ENCODE peak calls at places on chromosomes 3 and 15, in nine cellular contexts. N, V, F, Z, A, Y, T, E and R are unnamed samples.

GRCh38 chr3:128278761-128279593 is 125.7 kb downstream of the EEFSEC start:
- DNase-seq in A (peak), F (no peak), V (peak), E (no peak), N (peak), T (no peak), Z (peak), Y (peak), R (peak)

GRCh38 chr15:91234759-91235158 is 134.7 kb downstream of the SV2B start:
- DNase-seq in V (no peak), E (no peak), Y (no peak), A (no peak), T (no peak), Z (no peak), N (no peak), F (no peak), R (no peak)

GRCh38 chr3:11096266-11097135 is 57.8 kb upstream of the HRH1 start:
- DNase-seq in F (peak), A (peak), T (peak), Z (peak), E (peak), Y (peak), V (peak), N (peak), R (peak)

GRCh38 chr3:71264840-71265239 is 318.7 kb downstream of the FOXP1 start:
- DNase-seq in E (no peak), F (peak), A (no peak), T (no peak), N (no peak), V (no peak), Z (no peak), Y (no peak), R (no peak)

GRCh38 chr3:143674100-143674968 is 173.9 kb downstream of the SLC9A9 start:
- DNase-seq in N (peak), A (peak), F (peak), Y (peak), E (peak), T (peak), V (peak), Z (peak), R (peak)

GRCh38 chr3:65927576-65927975 is 111.1 kb downstream of the MAGI1 start:
- DNase-seq in E (no peak), Z (no peak), N (no peak), Y (no peak), T (no peak), V (no peak), A (no peak), F (peak), R (no peak)

GRCh38 chr15:52481915-52482314 is 46.8 kb downstream of the MYO5A start:
- DNase-seq in A (no peak), Y (no peak), Z (peak), E (no peak), F (peak), N (no peak), T (peak), V (no peak), R (peak)

GRCh38 chr3:182908471-182908870 is 71.9 kb downstream of the DCUN1D1 start:
- DNase-seq in F (peak), Z (peak), T (no peak), A (no peak), V (no peak), N (no peak), Y (no peak), E (no peak), R (no peak)

GRCh38 chr3:151276038-151277027 is 2.0 kb downstream of the P2RY14 start:
- DNase-seq in F (no peak), A (no peak), Z (no peak), E (no peak), T (no peak), Y (no peak), N (no peak), V (no peak), R (no peak)

GRCh38 chr15:31392761-31393401 is 66.2 kb downstream of the KLF13 start:
- DNase-seq in E (no peak), Z (no peak), A (peak), N (peak), Y (peak), T (no peak), V (peak), F (no peak), R (no peak)

GRCh38 chr15:43241100-43241499 is 20.3 kb upstream of the EPB42 start:
- DNase-seq in A (peak), E (peak), Z (peak), T (no peak), V (no peak), Y (no peak), N (peak), F (no peak), R (no peak)

GRCh38 chr3:132964267-132964666 is 73.9 kb upstream of the TMEM108 start:
- DNase-seq in E (no peak), V (no peak), F (no peak), Y (no peak), Z (no peak), T (no peak), A (no peak), N (no peak), R (no peak)

GRCh38 chr3:134357261-134357913 is 16.9 kb downstream of the AMOTL2 start:
- DNase-seq in T (no peak), Y (no peak), Z (no peak), A (no peak), F (no peak), E (no peak), V (no peak), N (no peak), R (no peak)

GRCh38 chr15:48866141-48866563 is 11.8 kb upstream of the EID1 start:
- DNase-seq in A (no peak), E (no peak), V (no peak), N (no peak), Y (no peak), Z (peak), T (no peak), F (no peak), R (peak)

GRCh38 chr3:129289201-129289921 is 10.7 kb downstream of the HMCES start:
- DNase-seq in A (no peak), N (no peak), E (no peak), F (peak), V (no peak), Z (peak), T (no peak), Y (no peak), R (no peak)

GRCh38 chr3:40875581-40875980 is 323.7 kb upstream of the CTNNB1 start:
- DNase-seq in F (no peak), T (no peak), Y (no peak), E (no peak), V (no peak), N (no peak), A (no peak), Z (no peak), R (no peak)

GRCh38 chr15:92021765-92022164 is 168.3 kb downstream of the SLCO3A1 start:
- DNase-seq in E (no peak), T (no peak), N (no peak), Z (no peak), Y (no peak), V (no peak), F (no peak), A (no peak), R (no peak)

GRCh38 chr3:72324253-72324811 is 523.9 kb downstream of the SHQ1 start:
- DNase-seq in T (no peak), V (no peak), Z (no peak), E (no peak), F (no peak), A (no peak), Y (no peak), N (no peak), R (no peak)

GRCh38 chr3:117165611-117166051 is 456.1 kb downstream of the TUSC7 start:
- DNase-seq in Z (no peak), T (no peak), E (no peak), Y (no peak), N (no peak), A (no peak), F (peak), V (no peak), R (no peak)

GRCh38 chr15:63583027-63583426 is 14.2 kb upstream of the FBXL22 start:
- DNase-seq in F (peak), N (no peak), Y (no peak), V (no peak), A (no peak), Z (peak), E (no peak), T (no peak), R (no peak)

GRCh38 chr15:59736181-59736580 is 47.1 kb upstream of the BNIP2 start:
- DNase-seq in T (no peak), E (no peak), N (no peak), F (peak), V (no peak), Y (no peak), A (no peak), Z (no peak), R (no peak)

GRCh38 chr15:74826372-74826819 is at the start of gene CPLX3:
- DNase-seq in T (no peak), F (peak), Z (no peak), A (no peak), Y (peak), V (peak), E (no peak), N (no peak), R (peak)

GRCh38 chr15:72475674-72476073 is 1.5 kb downstream of the ARIH1 start:
- DNase-seq in V (no peak), A (no peak), T (no peak), Z (no peak), N (no peak), E (no peak), Y (no peak), F (no peak), R (no peak)

GRCh38 chr3:140015741-140016140 is 80.8 kb downstream of the CLSTN2 start:
- DNase-seq in N (no peak), F (no peak), V (peak), Y (no peak), A (no peak), E (no peak), Z (no peak), T (no peak), R (no peak)

GRCh38 chr15:51390932-51391432 is 49.5 kb downstream of the GLDN start:
- DNase-seq in Y (no peak), F (no peak), A (no peak), N (peak), Z (no peak), V (peak), E (no peak), T (no peak), R (peak)

GRCh38 chr15:71078506-71079207 is 36.6 kb upstream of the THSD4 start:
- DNase-seq in N (no peak), T (no peak), F (no peak), E (no peak), Y (no peak), V (no peak), Z (no peak), A (no peak), R (no peak)

GRCh38 chr3:169664034-169664820 is 715 bp upstream of the MECOM start:
- DNase-seq in T (no peak), F (no peak), E (no peak), Z (peak), Y (peak), V (peak), N (no peak), A (no peak), R (no peak)
- H3K4me3 ChIP-seq in T (peak), F (no peak), E (peak), Z (peak), Y (peak), V (peak), N (no peak), A (peak), R (no peak)

GRCh38 chr15:69893863-69894262 is 203.9 kb downstream of the TLE3 start:
- DNase-seq in F (no peak), N (peak), E (peak), Y (peak), T (no peak), V (peak), Z (peak), A (peak), R (peak)
- TF ChIP-seq CTCF in F (no peak), N (no peak), E (no peak), Y (no peak), T (no peak), V (no peak), Z (no peak), A (no peak), R (no peak)

DNA sequence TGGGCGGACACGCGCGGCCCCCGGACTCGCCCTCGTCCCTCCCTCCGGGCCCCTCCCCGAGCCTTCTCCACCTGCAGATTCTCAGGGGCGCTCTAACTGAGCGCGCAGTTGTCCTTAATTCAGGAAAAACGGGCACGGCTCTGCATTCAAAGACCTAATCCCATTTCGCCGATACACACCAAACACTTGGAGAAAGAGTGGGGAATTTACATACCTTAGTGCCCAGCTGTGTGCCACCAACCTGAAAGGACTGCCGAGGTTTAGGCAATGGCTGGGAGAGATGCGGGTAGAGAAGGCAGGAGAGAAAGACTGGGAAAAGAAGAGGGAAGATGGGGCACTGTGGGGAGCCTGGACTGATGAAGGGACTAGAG is 21.8 kb downstream of the IGDCC3 start:
- DNase-seq in A (no peak), Y (no peak), V (peak), Z (no peak), N (no peak), E (no peak), T (no peak), F (no peak), R (no peak)
- H3K4me3 ChIP-seq in A (peak), Y (peak), V (peak), Z (no peak), N (no peak), E (peak), T (no peak), F (no peak), R (peak)

GRCh38 chr3:17469520-17469919 is 272.9 kb downstream of the TBC1D5 start:
- DNase-seq in N (no peak), E (no peak), A (no peak), Y (no peak), Z (no peak), F (peak), V (no peak), T (no peak), R (peak)

GRCh38 chr3:17469954-17470353 is 272.5 kb downstream of the TBC1D5 start:
- DNase-seq in T (no peak), E (no peak), Y (no peak), Z (no peak), F (no peak), V (no peak), A (no peak), N (no peak), R (no peak)

GRCh38 chr3:17478673-17479072 is 263.8 kb downstream of the TBC1D5 start:
- DNase-seq in A (no peak), N (no peak), Y (no peak), V (no peak), F (peak), T (peak), Z (peak), E (no peak), R (no peak)

DNA sequence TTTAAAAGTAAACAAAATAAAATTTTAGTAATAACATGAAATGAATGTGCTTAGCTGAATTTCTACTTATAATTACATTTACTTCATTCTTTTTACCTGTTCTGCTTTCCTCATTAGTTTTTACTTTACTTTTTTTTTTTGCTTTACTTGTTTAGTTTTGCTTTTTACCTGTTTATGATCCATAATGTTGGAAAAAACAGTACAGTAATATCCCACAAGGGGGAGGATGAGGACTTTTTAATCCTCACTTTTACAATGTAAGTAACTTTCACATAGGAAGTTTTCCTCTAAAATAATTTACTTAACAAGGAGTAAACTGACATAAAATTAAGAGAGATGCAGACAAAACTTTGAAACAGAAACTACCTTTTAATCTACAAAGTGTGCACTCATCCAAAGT is 268.7 kb downstream of the TBC1D5 start:
- DNase-seq in Z (peak), E (no peak), V (no peak), A (no peak), F (peak), N (no peak), Y (no peak), T (no peak), R (no peak)
- TF ChIP-seq CTCF in Z (peak), E (peak), V (no peak), A (peak), F (no peak), N (no peak), Y (no peak), T (peak), R (no peak)

GRCh38 chr3:106257172-106257571 is 388.4 kb upstream of the CBLB start:
- DNase-seq in A (no peak), V (no peak), Y (no peak), Z (no peak), T (no peak), E (no peak), N (no peak), F (no peak), R (no peak)
- H3K4me3 ChIP-seq in A (no peak), V (no peak), Y (no peak), Z (no peak), T (no peak), E (no peak), N (no peak), F (no peak), R (no peak)

GRCh38 chr15:83066034-83066760 is 855 bp downstream of the BTBD1 start:
- DNase-seq in Z (no peak), T (no peak), Y (no peak), V (no peak), N (no peak), A (peak), E (no peak), F (no peak), R (peak)

GRCh38 chr15:83065431-83065830 is 1.6 kb downstream of the BTBD1 start:
- DNase-seq in N (no peak), V (no peak), Y (no peak), E (no peak), Z (no peak), A (no peak), T (no peak), F (no peak), R (no peak)

GRCh38 chr15:83068054-83068453 is 1.0 kb upstream of the BTBD1 start:
- DNase-seq in V (no peak), E (no peak), Z (no peak), T (no peak), A (no peak), N (no peak), Y (no peak), F (no peak), R (no peak)

GRCh38 chr15:83067638-83067962 is 548 bp upstream of the BTBD1 start:
- DNase-seq in N (no peak), F (no peak), V (no peak), Y (no peak), T (no peak), E (no peak), Z (no peak), A (no peak), R (no peak)

DNA sequence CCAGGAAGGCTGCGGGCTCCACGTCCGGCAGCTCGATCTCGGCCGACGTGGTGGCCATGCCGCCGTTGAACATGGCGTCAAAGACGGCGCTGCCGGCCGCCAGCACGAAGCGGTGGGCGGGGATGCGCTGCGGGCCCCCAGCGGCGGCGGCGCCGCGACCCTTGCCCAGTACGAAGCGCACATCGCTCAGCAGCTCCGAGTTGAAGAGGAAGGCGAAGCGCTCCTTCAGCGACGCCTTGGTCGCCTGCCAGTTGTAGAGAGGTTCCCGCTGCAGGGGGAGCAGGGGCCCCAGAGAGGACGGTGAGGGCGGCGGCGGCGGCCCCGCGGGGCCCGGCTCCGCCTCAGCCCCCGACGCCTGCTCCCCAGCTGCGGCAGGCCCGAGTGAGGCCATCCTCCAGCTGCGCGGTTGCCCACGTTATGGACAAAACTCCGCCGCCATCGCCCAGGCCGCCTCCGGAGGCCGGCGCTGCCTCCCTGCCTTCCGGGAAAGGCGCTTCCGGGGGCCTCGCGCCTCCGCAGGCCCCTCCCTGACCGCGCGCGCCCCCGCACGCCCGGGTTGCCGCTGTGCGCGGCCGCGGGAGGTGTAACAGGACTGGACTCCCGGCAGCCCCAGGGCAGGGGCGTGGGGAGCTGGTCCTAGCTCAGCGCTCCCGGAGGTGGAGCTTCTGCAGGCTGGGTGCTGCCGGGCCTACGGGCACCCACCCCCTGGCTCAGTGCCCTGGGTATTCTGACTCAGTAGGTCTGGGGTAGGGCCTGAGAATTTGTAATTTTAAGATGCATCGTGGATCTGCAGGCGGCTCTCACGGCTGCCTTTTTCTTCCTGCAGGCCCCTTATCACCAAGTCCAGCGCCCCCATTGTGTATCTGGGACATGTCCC is at the start of gene BTBD1:
- DNase-seq in V (peak), N (peak), Y (peak), E (peak), Z (peak), F (peak), A (peak), T (peak), R (peak)
- TF ChIP-seq CTCF in V (no peak), N (no peak), Y (no peak), E (no peak), Z (no peak), F (no peak), A (peak), T (no peak), R (peak)

GRCh38 chr3:101150504-101150903 is 157.3 kb upstream of the ABI3BP start:
- DNase-seq in Y (no peak), F (no peak), V (no peak), Z (no peak), N (no peak), T (no peak), E (no peak), A (no peak), R (no peak)
- H3K4me3 ChIP-seq in Y (no peak), F (no peak), V (no peak), Z (no peak), N (no peak), T (no peak), E (no peak), A (no peak), R (no peak)